ENCODE peak calls at places on chromosomes 11 and 22, in seven cellular contexts. Y is neural progenitor cell, G is cardiac muscle cell, W is GM23338, H is PC-9, A is HAP-1, E is GM23248. O is an unnamed sample.

GRCh38 chr11:28659716-28660348 is 551.6 kb downstream of the METTL15 start:
- DNase-seq in Y (no peak), G (no peak), W (no peak), H (no peak), A (no peak), E (no peak), O (no peak)

GRCh38 chr11:62539238-62539925 is 7.2 kb downstream of the AHNAK start:
- DNase-seq in Y (peak; percentile 7), G (peak; percentile 92), W (no peak), H (peak; percentile 85), A (no peak), E (peak; percentile 96), O (peak; percentile 58)

GRCh38 chr11:92550411-92550810 is 325.8 kb downstream of the FAT3 start:
- DNase-seq in Y (peak; percentile 65), G (no peak), W (peak; percentile 74), H (no peak), A (no peak), E (no peak), O (peak; percentile 13)

GRCh38 chr11:114616516-114616915 is 20.9 kb upstream of the NXPE4 start:
- DNase-seq in Y (no peak), G (no peak), W (no peak), H (no peak), A (no peak), E (no peak), O (no peak)

GRCh38 chr11:112784323-112785073 is 176.7 kb upstream of the NCAM1 start:
- DNase-seq in Y (peak; percentile 39), G (peak; percentile 98), W (peak; percentile 28), H (peak; percentile 58), A (no peak), E (peak; percentile 40), O (peak; percentile 75)

GRCh38 chr11:94932503-94932902 is 40.9 kb downstream of the CWC15 start:
- DNase-seq in Y (no peak), G (no peak), W (no peak), H (no peak), A (no peak), E (peak; percentile 19), O (no peak)

GRCh38 chr11:23509023-23509422 is 648.7 kb upstream of the CCDC179 start:
- DNase-seq in Y (no peak), G (peak; percentile 3), W (no peak), H (no peak), A (no peak), E (peak; percentile 76), O (no peak)

GRCh38 chr22:37345863-37346514 is 63.7 kb downstream of the CYTH4 start:
- DNase-seq in Y (no peak), G (peak; percentile 98), W (no peak), H (no peak), A (no peak), E (peak; percentile 87), O (no peak)

GRCh38 chr22:44094751-44095302 is 70.7 kb downstream of the PARVB start:
- DNase-seq in Y (no peak), G (no peak), W (no peak), H (no peak), A (no peak), E (no peak), O (peak; percentile 74)

GRCh38 chr22:37745548-37746365 is 48.9 kb downstream of the TRIOBP start:
- DNase-seq in Y (peak; percentile 97), G (peak; percentile 90), W (peak; percentile 97), H (peak; percentile 78), A (peak; percentile 95), E (peak; percentile 95), O (peak; percentile 99)

GRCh38 chr11:6116638-6117037 is 9.2 kb downstream of the OR56B4 start:
- DNase-seq in Y (no peak), G (no peak), W (no peak), H (no peak), A (no peak), E (no peak), O (no peak)

GRCh38 chr22:20117656-20118571 is 888 bp upstream of the TRMT2A start:
- DNase-seq in Y (peak; percentile 51), G (peak; percentile 30), W (peak; percentile 32), H (no peak), A (no peak), E (peak; percentile 80), O (peak; percentile 79)

GRCh38 chr11:12269104-12269441 is 108.3 kb upstream of the PARVA start:
- DNase-seq in Y (no peak), G (peak; percentile 82), W (no peak), H (no peak), A (no peak), E (peak; percentile 78), O (no peak)

GRCh38 chr22:36864454-36865215 is 3.8 kb downstream of the NCF4 start:
- DNase-seq in Y (no peak), G (no peak), W (no peak), H (no peak), A (no peak), E (no peak), O (peak; percentile 32)

GRCh38 chr22:37485006-37485713 is 1.0 kb downstream of the MFNG start:
- DNase-seq in Y (no peak), G (no peak), W (no peak), H (no peak), A (peak; percentile 53), E (no peak), O (no peak)

GRCh38 chr11:19723572-19724342 is 11.1 kb downstream of the NAV2 start:
- DNase-seq in Y (no peak), G (peak; percentile 21), W (no peak), H (peak; percentile 94), A (no peak), E (peak; percentile 70), O (no peak)

GRCh38 chr11:120306519-120307242 is 18.4 kb upstream of the TLCD5 start:
- DNase-seq in Y (peak; percentile 34), G (peak; percentile 85), W (peak; percentile 80), H (peak; percentile 89), A (peak; percentile 77), E (peak; percentile 97), O (peak; percentile 82)

GRCh38 chr11:58926251-58926650 is 13.0 kb upstream of the GLYATL1 start:
- DNase-seq in Y (no peak), G (no peak), W (no peak), H (no peak), A (no peak), E (peak; percentile 4), O (no peak)

GRCh38 chr22:48941903-48942625 is 885.6 kb downstream of the BRD1 start:
- DNase-seq in Y (no peak), G (no peak), W (no peak), H (no peak), A (no peak), E (no peak), O (peak; percentile 31)

GRCh38 chr22:44975444-44976262 is 34.2 kb downstream of the PHF21B start:
- DNase-seq in Y (peak; percentile 97), G (peak; percentile 88), W (peak; percentile 97), H (peak; percentile 76), A (peak; percentile 96), E (peak; percentile 89), O (peak; percentile 97)

GRCh38 chr11:69638941-69639681 is 1.8 kb upstream of the CCND1 start:
- DNase-seq in Y (peak; percentile 98), G (peak; percentile 97), W (peak; percentile 99), H (peak; percentile 95), A (peak; percentile 90), E (peak; percentile 99), O (peak; percentile 97)

GRCh38 chr11:7030836-7031235 is 10.6 kb downstream of the NLRP14 start:
- DNase-seq in Y (no peak), G (no peak), W (peak; percentile 14), H (no peak), A (no peak), E (no peak), O (no peak)

DNA sequence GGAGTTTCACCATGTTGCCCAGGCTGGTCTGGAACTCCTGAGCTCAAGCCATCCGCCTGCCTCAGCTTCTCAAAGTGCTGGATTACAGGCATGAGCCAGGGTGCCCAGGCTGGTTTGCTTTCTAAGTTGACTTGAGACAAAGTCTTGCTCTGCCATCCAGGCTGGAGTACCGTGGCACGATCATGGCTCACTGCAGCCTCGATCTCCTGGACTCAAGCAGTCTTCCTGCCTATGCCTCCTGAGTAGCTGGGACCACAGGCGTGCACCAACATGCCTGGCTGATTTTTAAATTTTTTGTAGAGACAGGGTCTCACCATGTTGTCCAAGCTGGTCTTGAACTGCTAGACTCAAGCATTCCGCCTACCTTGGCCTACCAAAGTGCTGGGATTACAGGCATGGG is 31.0 kb downstream of the SNU13 start:
- DNase-seq in Y (no peak), G (no peak), W (no peak), H (no peak), A (no peak), E (no peak), O (no peak)
- H3K36me3 ChIP-seq in Y (peaks cover 33% of the 10 kb centered on the region), G (peaks cover 80% of the 10 kb centered on the region), W (peaks cover 83% of the 10 kb centered on the region), H (peaks cover 89% of the 10 kb centered on the region), A (peaks cover 93% of the 10 kb centered on the region), E (peaks cover 85% of the 10 kb centered on the region), O (peaks cover 61% of the 10 kb centered on the region)

DNA sequence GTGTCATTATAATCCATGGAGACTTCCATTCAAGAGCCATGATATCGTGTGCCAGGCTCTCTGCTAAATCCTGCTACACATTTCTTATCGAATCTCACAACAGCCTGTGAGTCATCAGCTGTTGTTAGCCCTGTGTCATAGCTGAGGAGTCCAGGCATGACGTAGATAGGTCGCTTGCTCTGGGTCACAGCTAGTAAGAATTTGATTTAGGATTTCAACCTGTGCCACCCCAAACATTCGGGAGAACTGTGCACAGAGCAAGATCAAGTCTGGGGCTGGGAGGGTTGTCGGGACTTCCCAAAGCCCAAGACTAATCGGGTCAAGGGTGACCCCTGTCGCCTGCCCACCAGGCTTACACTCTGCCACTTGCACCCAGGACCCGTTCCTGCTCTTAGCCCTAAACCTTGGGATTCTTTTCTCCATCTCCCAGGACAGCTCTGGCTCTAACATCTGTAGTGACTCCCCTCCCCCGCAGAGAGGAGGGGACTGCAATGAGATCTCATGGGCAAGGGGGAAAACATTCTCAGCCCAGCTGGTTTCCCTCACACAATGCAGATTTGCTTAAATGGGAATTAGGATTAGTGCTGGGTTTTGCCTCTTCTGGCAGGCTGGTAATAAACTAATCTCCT is 34.3 kb downstream of the TSPAN18 start:
- DNase-seq in Y (peak; percentile 94), G (peak; percentile 90), W (peak; percentile 81), H (peak; percentile 50), A (peak; percentile 68), E (peak; percentile 97), O (peak; percentile 71)
- H3K4me3 ChIP-seq in Y (peak overlapping the region; percentile 36), G (no peak overlapping the region), W (no peak overlapping the region), H (no peak overlapping the region), A (no peak overlapping the region), E (no peak overlapping the region), O (no peak overlapping the region)

GRCh38 chr11:132062541-132062940 is 692.1 kb downstream of the NTM start:
- DNase-seq in Y (no peak), G (no peak), W (no peak), H (no peak), A (no peak), E (no peak), O (no peak)
- H3K36me3 ChIP-seq in Y (no peaks in the 10 kb centered on the region), G (no peaks in the 10 kb centered on the region), W (no peaks in the 10 kb centered on the region), H (no peaks in the 10 kb centered on the region), A (no peaks in the 10 kb centered on the region), E (no peaks in the 10 kb centered on the region), O (no peaks in the 10 kb centered on the region)

DNA sequence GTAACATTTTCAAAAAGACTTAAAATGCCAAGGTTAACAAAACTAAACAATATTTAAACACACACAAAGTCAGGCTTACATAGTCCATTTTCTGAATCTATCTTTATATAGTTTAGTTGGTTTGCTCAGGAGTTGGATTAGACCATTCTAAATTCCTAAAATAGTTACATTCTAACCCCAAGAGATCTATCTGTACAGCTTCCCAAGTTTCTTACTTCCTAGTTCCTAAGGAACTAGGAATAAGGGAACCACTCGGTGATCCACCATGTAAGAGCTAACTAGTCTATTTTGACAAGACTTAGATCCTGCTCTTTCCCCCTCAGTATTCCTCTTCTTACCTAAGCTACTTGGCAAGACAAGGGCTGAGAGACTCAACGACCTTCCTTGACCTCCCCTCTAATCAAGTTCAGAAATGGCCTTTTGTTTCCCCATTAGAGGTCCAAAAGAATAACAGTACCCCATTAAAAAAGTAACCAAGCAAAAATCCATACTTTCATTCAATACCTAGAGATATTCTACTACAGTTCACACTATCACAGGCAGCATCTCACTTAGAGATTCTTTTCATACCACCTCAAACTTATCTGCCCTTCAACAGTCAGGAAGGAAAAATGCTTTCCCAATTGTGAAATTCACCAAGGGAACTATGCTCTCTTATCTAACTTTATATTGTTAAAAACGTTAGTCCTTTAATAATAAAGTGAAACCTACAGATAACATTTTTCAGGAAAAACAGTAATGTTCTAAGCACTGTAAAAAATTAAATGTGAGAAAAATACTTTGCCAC is 253.1 kb downstream of the TTC28 start:
- DNase-seq in Y (no peak), G (peak; percentile 66), W (no peak), H (no peak), A (no peak), E (peak; percentile 45), O (no peak)
- H3K4me3 ChIP-seq in Y (no peak overlapping the region), G (no peak overlapping the region), W (no peak overlapping the region), H (no peak overlapping the region), A (no peak overlapping the region), E (peak overlapping the region; percentile 34), O (no peak overlapping the region)